ENCODE peak calls at places on chromosomes 11 and 22, in five cellular contexts. Q, G, X, B and C are unnamed samples.

GRCh38 chr22:30270841-30271240 is 4.2 kb upstream of the OSM start:
- DNase-seq in G (no peak), B (no peak), X (peak; percentile 44), Q (no peak), C (peak; percentile 72)

GRCh38 chr11:66548041-66548440 is 1.3 kb downstream of the ACTN3 start:
- DNase-seq in G (no peak), X (no peak), Q (no peak), B (no peak), C (no peak)

GRCh38 chr11:1559103-1559951 is 12.7 kb downstream of the DUSP8 start:
- DNase-seq in Q (no peak), G (no peak), X (peak; percentile 96), B (no peak), C (peak; percentile 96)

GRCh38 chr22:16932577-16932976 is 75.4 kb downstream of the GAB4 start:
- DNase-seq in B (no peak), X (no peak), G (no peak), Q (no peak), C (peak; percentile 37)

GRCh38 chr11:44795803-44796535 is 69.2 kb downstream of the TSPAN18 start:
- DNase-seq in X (no peak), Q (no peak), B (no peak), G (no peak), C (no peak)

GRCh38 chr11:84089072-84090057 is 803.2 kb upstream of the CCDC90B start:
- DNase-seq in B (no peak), X (no peak), Q (no peak), G (peak; percentile 4), C (no peak)

GRCh38 chr11:132028380-132029240 is 658.2 kb downstream of the NTM start:
- DNase-seq in G (no peak), B (no peak), Q (peak; percentile 1), X (peak; percentile 49), C (no peak)

GRCh38 chr11:32081129-32081641 is 9.7 kb upstream of the RCN1 start:
- DNase-seq in Q (no peak), X (peak; percentile 56), B (no peak), G (no peak), C (peak; percentile 42)

GRCh38 chr11:76208829-76209670 is 2.7 kb upstream of the WNT11 start:
- DNase-seq in G (peak; percentile 77), Q (peak; percentile 87), X (peak; percentile 62), B (peak; percentile 56), C (peak; percentile 55)

GRCh38 chr22:46682011-46682731 is 55.9 kb downstream of the CERK start:
- DNase-seq in G (no peak), X (no peak), B (no peak), Q (no peak), C (no peak)

GRCh38 chr11:117087446-117087845 is 10.8 kb downstream of the SIK3 start:
- DNase-seq in B (no peak), Q (no peak), G (no peak), X (no peak), C (no peak)

GRCh38 chr11:93614111-93614784 is 47.2 kb upstream of the CEP295 start:
- DNase-seq in X (no peak), Q (no peak), G (no peak), B (no peak), C (peak; percentile 14)

GRCh38 chr11:21121991-21122390 is 452.6 kb downstream of the NELL1 start:
- DNase-seq in G (peak; percentile 43), B (no peak), Q (no peak), X (no peak), C (no peak)

GRCh38 chr22:37474447-37475090 is 11.6 kb downstream of the MFNG start:
- DNase-seq in Q (no peak), X (no peak), B (no peak), G (no peak), C (no peak)

GRCh38 chr11:115643491-115643995 is 139.3 kb upstream of the CADM1 start:
- DNase-seq in G (no peak), B (no peak), Q (no peak), X (no peak), C (no peak)

GRCh38 chr22:40487663-40488249 is 117.4 kb downstream of the SGSM3 start:
- DNase-seq in B (no peak), Q (no peak), X (peak; percentile 41), G (peak; percentile 17), C (peak; percentile 54)

GRCh38 chr11:93622043-93622442 is 39.4 kb upstream of the CEP295 start:
- DNase-seq in B (no peak), X (no peak), Q (no peak), G (no peak), C (peak; percentile 19)

GRCh38 chr11:134779179-134779578 is 367.1 kb upstream of the B3GAT1 start:
- DNase-seq in G (no peak), Q (no peak), X (no peak), B (no peak), C (no peak)

GRCh38 chr11:67409781-67410368 is 5.6 kb upstream of the CARNS1 start:
- DNase-seq in X (no peak), Q (peak; percentile 74), B (no peak), G (peak; percentile 95), C (no peak)